ENCODE peak calls at places on chromosomes 16 and 17, in five cellular contexts. One of them, this sample, is unnamed.

GRCh38 chr17:43416998-43417891 is 18.5 kb downstream of the ARL4D start:
- DNase-seq in Panc1: no peak
- DNase-seq in mucosa of descending colon: peak
- DNase-seq in fibroblast of lung: peak
- DNase-seq in HFFc6: peak
- DNase-seq in this sample: peak

GRCh38 chr17:74682442-74683190 is 30.1 kb downstream of the CD300LF start:
- DNase-seq in mucosa of descending colon: no peak
- DNase-seq in Panc1: no peak
- DNase-seq in HFFc6: no peak
- DNase-seq in fibroblast of lung: no peak
- DNase-seq in this sample: no peak

GRCh38 chr17:19716108-19717030 is at the start of gene SLC47A2:
- DNase-seq in mucosa of descending colon: no peak
- DNase-seq in Panc1: no peak
- DNase-seq in HFFc6: no peak
- DNase-seq in fibroblast of lung: peak
- DNase-seq in this sample: no peak

GRCh38 chr16:4747906-4748681 is 13.8 kb downstream of the DNAAF8 start:
- DNase-seq in mucosa of descending colon: no peak
- DNase-seq in fibroblast of lung: no peak
- DNase-seq in Panc1: no peak
- DNase-seq in HFFc6: no peak
- DNase-seq in this sample: no peak

GRCh38 chr17:82787081-82787848 is 35.4 kb downstream of the TBCD start:
- DNase-seq in mucosa of descending colon: no peak
- DNase-seq in Panc1: no peak
- DNase-seq in fibroblast of lung: peak
- DNase-seq in HFFc6: no peak
- DNase-seq in this sample: no peak

GRCh38 chr17:74779948-74780400 is 3.8 kb upstream of the NAT9 start:
- DNase-seq in HFFc6: no peak
- DNase-seq in Panc1: no peak
- DNase-seq in mucosa of descending colon: peak
- DNase-seq in fibroblast of lung: no peak
- DNase-seq in this sample: peak

GRCh38 chr17:11412653-11413052 is 171.6 kb downstream of the SHISA6 start:
- DNase-seq in mucosa of descending colon: peak
- DNase-seq in Panc1: no peak
- DNase-seq in HFFc6: no peak
- DNase-seq in fibroblast of lung: no peak
- DNase-seq in this sample: no peak

GRCh38 chr17:75850928-75851692 is 4.0 kb downstream of the WBP2 start:
- DNase-seq in fibroblast of lung: peak
- DNase-seq in mucosa of descending colon: no peak
- DNase-seq in Panc1: no peak
- DNase-seq in HFFc6: no peak
- DNase-seq in this sample: peak

GRCh38 chr17:28684963-28685362 is 23.0 kb downstream of the SUPT6H start:
- DNase-seq in mucosa of descending colon: peak
- DNase-seq in Panc1: no peak
- DNase-seq in HFFc6: no peak
- DNase-seq in fibroblast of lung: peak
- DNase-seq in this sample: no peak

GRCh38 chr16:73545713-73546112 is 497.8 kb upstream of the ZFHX3 start:
- DNase-seq in mucosa of descending colon: no peak
- DNase-seq in fibroblast of lung: no peak
- DNase-seq in Panc1: no peak
- DNase-seq in HFFc6: no peak
- DNase-seq in this sample: no peak

GRCh38 chr16:9092282-9092962 is 978 bp downstream of the HAPSTR1 start:
- DNase-seq in HFFc6: no peak
- DNase-seq in mucosa of descending colon: peak
- DNase-seq in Panc1: no peak
- DNase-seq in fibroblast of lung: no peak
- DNase-seq in this sample: peak

DNA sequence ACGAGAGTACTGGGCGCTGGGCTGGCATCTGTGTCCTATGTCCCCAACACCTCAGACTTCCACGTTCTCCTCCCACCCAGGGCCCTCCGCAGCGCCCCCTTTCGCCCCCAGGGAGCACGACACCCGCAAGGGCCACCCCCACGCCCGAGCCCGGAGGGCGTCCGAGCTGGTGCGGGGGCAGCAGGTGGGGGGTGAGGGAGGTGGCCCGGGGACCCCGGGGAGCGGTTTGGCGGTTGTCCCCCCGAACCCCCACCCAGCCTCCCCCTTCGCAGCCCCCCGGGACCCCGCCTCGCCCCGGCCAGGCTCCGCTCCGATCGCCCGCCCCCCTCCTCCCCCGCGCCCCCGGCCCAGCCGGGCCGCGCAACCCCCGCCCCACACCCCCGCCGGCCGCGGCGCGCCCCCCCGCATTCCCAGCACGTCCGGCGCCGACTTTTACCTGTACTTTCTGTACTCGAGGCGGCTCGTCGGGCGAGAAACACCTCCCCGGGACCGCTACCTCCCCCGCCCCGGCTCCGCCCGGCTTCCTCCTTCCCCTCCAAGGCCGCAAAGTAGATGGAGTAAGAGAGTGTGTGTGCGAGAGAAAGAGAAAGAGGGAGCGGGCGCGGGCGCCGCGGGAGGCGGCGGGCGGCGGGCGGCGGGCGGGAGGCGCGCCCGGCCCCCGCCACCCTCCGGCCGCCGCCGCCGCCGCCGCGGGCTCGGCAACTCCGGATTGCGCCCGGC is 897 bp downstream of the CDYL2 start:
- DNase-seq in fibroblast of lung: peak
- DNase-seq in HFFc6: no peak
- DNase-seq in Panc1: no peak
- DNase-seq in mucosa of descending colon: peak
- DNase-seq in this sample: peak
- TF ChIP-seq CTCF in fibroblast of lung: peak
- TF ChIP-seq CTCF in HFFc6: peak
- TF ChIP-seq CTCF in Panc1: peak
- TF ChIP-seq CTCF in mucosa of descending colon: peak
- TF ChIP-seq CTCF in this sample: peak

GRCh38 chr16:77220427-77220826 is 21.2 kb downstream of the SYCE1L start:
- DNase-seq in fibroblast of lung: no peak
- DNase-seq in mucosa of descending colon: no peak
- DNase-seq in Panc1: no peak
- DNase-seq in HFFc6: no peak
- DNase-seq in this sample: no peak

GRCh38 chr16:77225182-77225581 is 26.0 kb downstream of the SYCE1L start:
- DNase-seq in Panc1: no peak
- DNase-seq in fibroblast of lung: no peak
- DNase-seq in HFFc6: no peak
- DNase-seq in mucosa of descending colon: no peak
- DNase-seq in this sample: no peak

GRCh38 chr16:77219437-77219836 is 20.2 kb downstream of the SYCE1L start:
- DNase-seq in fibroblast of lung: no peak
- DNase-seq in mucosa of descending colon: no peak
- DNase-seq in HFFc6: no peak
- DNase-seq in Panc1: no peak
- DNase-seq in this sample: no peak

GRCh38 chr16:77221482-77221881 is 22.3 kb downstream of the SYCE1L start:
- DNase-seq in Panc1: no peak
- DNase-seq in mucosa of descending colon: no peak
- DNase-seq in HFFc6: no peak
- DNase-seq in fibroblast of lung: no peak
- DNase-seq in this sample: no peak

DNA sequence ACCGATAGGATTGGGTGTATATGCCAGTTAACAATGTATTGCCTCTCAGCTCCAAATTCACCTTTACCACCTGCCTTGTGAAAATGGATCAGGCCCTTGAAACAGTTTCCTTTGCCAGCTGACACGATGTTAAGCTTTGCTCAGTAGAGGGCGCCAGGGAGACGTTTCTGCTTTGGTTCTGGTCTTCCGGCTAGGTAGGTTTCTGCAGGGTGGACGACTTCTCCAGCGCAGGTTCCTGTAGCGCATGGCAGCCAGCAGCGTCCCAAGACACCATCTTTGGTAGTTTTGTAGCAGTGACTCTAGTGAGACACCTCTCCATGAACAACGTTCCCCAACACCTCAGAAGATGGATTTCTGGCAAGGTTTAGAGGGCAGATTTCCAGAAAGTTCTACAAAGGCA is 24.0 kb downstream of the SYCE1L start:
- DNase-seq in HFFc6: no peak
- DNase-seq in fibroblast of lung: no peak
- DNase-seq in mucosa of descending colon: no peak
- DNase-seq in Panc1: no peak
- DNase-seq in this sample: no peak
- TF ChIP-seq CTCF in HFFc6: peak
- TF ChIP-seq CTCF in fibroblast of lung: no peak
- TF ChIP-seq CTCF in mucosa of descending colon: peak
- TF ChIP-seq CTCF in Panc1: peak
- TF ChIP-seq CTCF in this sample: no peak

DNA sequence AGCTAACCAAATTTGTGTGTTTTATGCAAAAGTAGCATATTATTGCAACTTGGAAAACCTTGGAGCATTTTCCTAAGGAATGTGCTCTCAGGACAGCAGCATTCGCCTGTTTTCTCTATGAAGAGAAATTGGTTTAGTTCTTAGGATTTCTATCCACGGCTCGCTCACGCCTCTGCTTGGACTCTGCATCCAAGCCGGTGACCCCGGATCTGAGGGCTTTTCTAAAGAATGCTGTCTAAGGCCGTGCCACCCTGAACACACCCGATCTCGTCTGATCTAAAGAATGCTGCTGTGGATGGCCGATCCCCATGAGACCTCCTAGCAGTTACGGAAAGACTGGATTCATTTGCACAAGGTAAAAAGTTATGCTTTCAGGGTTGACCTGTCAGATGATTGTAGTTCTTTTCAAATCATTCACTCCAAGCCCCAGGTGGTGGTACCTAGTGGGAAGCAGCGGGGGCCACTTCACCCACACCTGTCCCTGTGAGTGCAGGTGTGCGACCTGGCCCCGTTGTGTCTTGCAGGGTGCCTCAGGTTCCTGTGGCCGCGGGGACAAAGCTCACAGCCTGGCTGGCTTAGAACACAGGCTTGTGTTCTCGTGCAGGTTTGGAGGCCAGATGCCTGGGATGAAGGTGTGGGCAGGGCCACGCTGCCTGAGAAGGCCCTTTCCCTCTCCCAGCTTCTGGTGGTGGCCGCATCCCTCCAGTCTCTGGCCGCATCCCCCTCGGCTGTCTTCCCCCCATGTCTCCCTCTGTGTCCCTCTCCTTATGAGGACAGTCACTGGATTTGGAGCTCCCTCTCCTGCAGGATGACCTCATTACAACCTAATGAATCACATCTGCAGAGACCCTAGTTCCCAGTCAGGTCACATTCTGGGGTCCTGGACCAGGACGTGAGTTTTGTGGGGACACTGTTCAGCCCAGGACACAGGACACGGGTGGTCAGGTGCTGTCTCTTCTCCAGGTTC is 71.1 kb downstream of the BANP start:
- DNase-seq in fibroblast of lung: no peak
- DNase-seq in mucosa of descending colon: no peak
- DNase-seq in Panc1: no peak
- DNase-seq in HFFc6: no peak
- DNase-seq in this sample: no peak
- TF ChIP-seq CTCF in fibroblast of lung: no peak
- TF ChIP-seq CTCF in mucosa of descending colon: no peak
- TF ChIP-seq CTCF in Panc1: no peak
- TF ChIP-seq CTCF in HFFc6: no peak
- TF ChIP-seq CTCF in this sample: no peak

GRCh38 chr17:55053855-55054254 is 85.3 kb downstream of the STXBP4 start:
- DNase-seq in HFFc6: no peak
- DNase-seq in Panc1: no peak
- DNase-seq in mucosa of descending colon: no peak
- DNase-seq in fibroblast of lung: no peak
- DNase-seq in this sample: no peak
- TF ChIP-seq CTCF in HFFc6: peak
- TF ChIP-seq CTCF in Panc1: peak
- TF ChIP-seq CTCF in mucosa of descending colon: no peak
- TF ChIP-seq CTCF in fibroblast of lung: no peak
- TF ChIP-seq CTCF in this sample: no peak

This sample was measured in left lung.